ENCODE peak calls at places on chromosomes 11 and 22, in six cellular contexts. One of them, this sample, is unnamed.

GRCh38 chr11:112523477-112523876 is 262.8 kb upstream of the PLET1 start:
- DNase-seq in kidney: no peak
- DNase-seq in thoracic aorta: peak; percentile 22
- DNase-seq in activated CD4-positive, CD25-positive, alpha-beta regulatory T cell treated with anti-CD3 and anti-CD28 coated beads, Interleukin-2, amount 50 U/mL, for 72 hours: no peak
- DNase-seq in A549: no peak
- DNase-seq in NCI-H1417: peak; percentile 89
- DNase-seq in this sample: no peak

GRCh38 chr22:38088723-38089473 is 4.9 kb upstream of the SLC16A8 start:
- DNase-seq in kidney: peak; percentile 57
- DNase-seq in thoracic aorta: no peak
- DNase-seq in activated CD4-positive, CD25-positive, alpha-beta regulatory T cell treated with anti-CD3 and anti-CD28 coated beads, Interleukin-2, amount 50 U/mL, for 72 hours: no peak
- DNase-seq in A549: no peak
- DNase-seq in NCI-H1417: no peak
- DNase-seq in this sample: no peak

GRCh38 chr22:46538816-46539163 is 1.4 kb upstream of the CELSR1 start:
- DNase-seq in kidney: no peak
- DNase-seq in thoracic aorta: no peak
- DNase-seq in activated CD4-positive, CD25-positive, alpha-beta regulatory T cell treated with anti-CD3 and anti-CD28 coated beads, Interleukin-2, amount 50 U/mL, for 72 hours: no peak
- DNase-seq in A549: no peak
- DNase-seq in NCI-H1417: no peak
- DNase-seq in this sample: no peak

GRCh38 chr11:57277845-57278720 is 41.0 kb upstream of the APLNR start:
- DNase-seq in kidney: peak; percentile 81
- DNase-seq in thoracic aorta: peak; percentile 32
- DNase-seq in activated CD4-positive, CD25-positive, alpha-beta regulatory T cell treated with anti-CD3 and anti-CD28 coated beads, Interleukin-2, amount 50 U/mL, for 72 hours: peak; percentile 34
- DNase-seq in A549: peak; percentile 81
- DNase-seq in NCI-H1417: peak; percentile 68
- DNase-seq in this sample: peak; percentile 51

GRCh38 chr11:65417702-65418430 is 4.7 kb upstream of the NEAT1 start:
- DNase-seq in kidney: peak; percentile 88
- DNase-seq in thoracic aorta: no peak
- DNase-seq in activated CD4-positive, CD25-positive, alpha-beta regulatory T cell treated with anti-CD3 and anti-CD28 coated beads, Interleukin-2, amount 50 U/mL, for 72 hours: peak; percentile 70
- DNase-seq in A549: no peak
- DNase-seq in NCI-H1417: peak; percentile 61
- DNase-seq in this sample: no peak

GRCh38 chr11:122033631-122034030 is 82.4 kb downstream of the BLID start:
- DNase-seq in kidney: no peak
- DNase-seq in thoracic aorta: no peak
- DNase-seq in activated CD4-positive, CD25-positive, alpha-beta regulatory T cell treated with anti-CD3 and anti-CD28 coated beads, Interleukin-2, amount 50 U/mL, for 72 hours: no peak
- DNase-seq in A549: no peak
- DNase-seq in NCI-H1417: no peak
- DNase-seq in this sample: no peak

GRCh38 chr22:44026066-44026629 is 2.0 kb downstream of the PARVB start:
- DNase-seq in kidney: no peak
- DNase-seq in thoracic aorta: no peak
- DNase-seq in activated CD4-positive, CD25-positive, alpha-beta regulatory T cell treated with anti-CD3 and anti-CD28 coated beads, Interleukin-2, amount 50 U/mL, for 72 hours: no peak
- DNase-seq in A549: no peak
- DNase-seq in NCI-H1417: no peak
- DNase-seq in this sample: no peak

GRCh38 chr22:28183078-28183870 is 264.2 kb upstream of the PITPNB start:
- DNase-seq in kidney: no peak
- DNase-seq in thoracic aorta: no peak
- DNase-seq in activated CD4-positive, CD25-positive, alpha-beta regulatory T cell treated with anti-CD3 and anti-CD28 coated beads, Interleukin-2, amount 50 U/mL, for 72 hours: no peak
- DNase-seq in A549: no peak
- DNase-seq in NCI-H1417: no peak
- DNase-seq in this sample: no peak

GRCh38 chr11:92206441-92206840 is 18.2 kb upstream of the FAT3 start:
- DNase-seq in kidney: no peak
- DNase-seq in thoracic aorta: no peak
- DNase-seq in activated CD4-positive, CD25-positive, alpha-beta regulatory T cell treated with anti-CD3 and anti-CD28 coated beads, Interleukin-2, amount 50 U/mL, for 72 hours: no peak
- DNase-seq in A549: no peak
- DNase-seq in NCI-H1417: no peak
- DNase-seq in this sample: no peak

GRCh38 chr11:76610371-76610770 is 60.2 kb downstream of the LRRC32 start:
- DNase-seq in kidney: no peak
- DNase-seq in thoracic aorta: no peak
- DNase-seq in activated CD4-positive, CD25-positive, alpha-beta regulatory T cell treated with anti-CD3 and anti-CD28 coated beads, Interleukin-2, amount 50 U/mL, for 72 hours: no peak
- DNase-seq in A549: no peak
- DNase-seq in NCI-H1417: no peak
- DNase-seq in this sample: no peak

GRCh38 chr11:130897262-130898182 is 18.8 kb downstream of the SNX19 start:
- DNase-seq in kidney: peak; percentile 92
- DNase-seq in thoracic aorta: peak; percentile 92
- DNase-seq in activated CD4-positive, CD25-positive, alpha-beta regulatory T cell treated with anti-CD3 and anti-CD28 coated beads, Interleukin-2, amount 50 U/mL, for 72 hours: no peak
- DNase-seq in A549: no peak
- DNase-seq in NCI-H1417: no peak
- DNase-seq in this sample: peak; percentile 99

GRCh38 chr22:37972527-37972926 is 11.8 kb downstream of the SOX10 start:
- DNase-seq in kidney: no peak
- DNase-seq in thoracic aorta: no peak
- DNase-seq in activated CD4-positive, CD25-positive, alpha-beta regulatory T cell treated with anti-CD3 and anti-CD28 coated beads, Interleukin-2, amount 50 U/mL, for 72 hours: no peak
- DNase-seq in A549: no peak
- DNase-seq in NCI-H1417: no peak
- DNase-seq in this sample: no peak

GRCh38 chr22:27715078-27715477 is 86.5 kb downstream of the MN1 start:
- DNase-seq in kidney: no peak
- DNase-seq in thoracic aorta: no peak
- DNase-seq in activated CD4-positive, CD25-positive, alpha-beta regulatory T cell treated with anti-CD3 and anti-CD28 coated beads, Interleukin-2, amount 50 U/mL, for 72 hours: no peak
- DNase-seq in A549: no peak
- DNase-seq in NCI-H1417: no peak
- DNase-seq in this sample: no peak

GRCh38 chr11:125445731-125446130 is 50.3 kb downstream of the FEZ1 start:
- DNase-seq in kidney: no peak
- DNase-seq in thoracic aorta: no peak
- DNase-seq in activated CD4-positive, CD25-positive, alpha-beta regulatory T cell treated with anti-CD3 and anti-CD28 coated beads, Interleukin-2, amount 50 U/mL, for 72 hours: no peak
- DNase-seq in A549: no peak
- DNase-seq in NCI-H1417: no peak
- DNase-seq in this sample: no peak

GRCh38 chr11:13183094-13183825 is 94.3 kb upstream of the BMAL1 start:
- DNase-seq in kidney: no peak
- DNase-seq in thoracic aorta: no peak
- DNase-seq in activated CD4-positive, CD25-positive, alpha-beta regulatory T cell treated with anti-CD3 and anti-CD28 coated beads, Interleukin-2, amount 50 U/mL, for 72 hours: no peak
- DNase-seq in A549: peak; percentile 48
- DNase-seq in NCI-H1417: peak; percentile 16
- DNase-seq in this sample: no peak

GRCh38 chr22:50729391-50730012 is 8.5 kb upstream of the ACR start:
- DNase-seq in kidney: peak; percentile 63
- DNase-seq in thoracic aorta: no peak
- DNase-seq in activated CD4-positive, CD25-positive, alpha-beta regulatory T cell treated with anti-CD3 and anti-CD28 coated beads, Interleukin-2, amount 50 U/mL, for 72 hours: peak; percentile 26
- DNase-seq in A549: no peak
- DNase-seq in NCI-H1417: peak; percentile 58
- DNase-seq in this sample: no peak

GRCh38 chr22:41976961-41977566 is 7.8 kb downstream of the SEPTIN3 start:
- DNase-seq in kidney: no peak
- DNase-seq in thoracic aorta: no peak
- DNase-seq in activated CD4-positive, CD25-positive, alpha-beta regulatory T cell treated with anti-CD3 and anti-CD28 coated beads, Interleukin-2, amount 50 U/mL, for 72 hours: no peak
- DNase-seq in A549: no peak
- DNase-seq in NCI-H1417: peak; percentile 38
- DNase-seq in this sample: no peak

GRCh38 chr22:27347951-27348350 is 453.6 kb downstream of the MN1 start:
- DNase-seq in kidney: no peak
- DNase-seq in thoracic aorta: no peak
- DNase-seq in activated CD4-positive, CD25-positive, alpha-beta regulatory T cell treated with anti-CD3 and anti-CD28 coated beads, Interleukin-2, amount 50 U/mL, for 72 hours: no peak
- DNase-seq in A549: no peak
- DNase-seq in NCI-H1417: no peak
- DNase-seq in this sample: peak; percentile 90

GRCh38 chr22:48740731-48741405 is 1086.8 kb downstream of the BRD1 start:
- DNase-seq in kidney: peak; percentile 60
- DNase-seq in thoracic aorta: no peak
- DNase-seq in activated CD4-positive, CD25-positive, alpha-beta regulatory T cell treated with anti-CD3 and anti-CD28 coated beads, Interleukin-2, amount 50 U/mL, for 72 hours: peak; percentile 5
- DNase-seq in A549: no peak
- DNase-seq in NCI-H1417: no peak
- DNase-seq in this sample: no peak

GRCh38 chr11:64694821-64695365 is 28.1 kb downstream of the NRXN2 start:
- DNase-seq in kidney: no peak
- DNase-seq in thoracic aorta: no peak
- DNase-seq in activated CD4-positive, CD25-positive, alpha-beta regulatory T cell treated with anti-CD3 and anti-CD28 coated beads, Interleukin-2, amount 50 U/mL, for 72 hours: no peak
- DNase-seq in A549: no peak
- DNase-seq in NCI-H1417: peak; percentile 76
- DNase-seq in this sample: no peak

GRCh38 chr11:57480409-57481137 is 20.2 kb downstream of the RTN4RL2 start:
- DNase-seq in kidney: peak; percentile 86
- DNase-seq in thoracic aorta: no peak
- DNase-seq in activated CD4-positive, CD25-positive, alpha-beta regulatory T cell treated with anti-CD3 and anti-CD28 coated beads, Interleukin-2, amount 50 U/mL, for 72 hours: peak; percentile 71
- DNase-seq in A549: peak; percentile 91
- DNase-seq in NCI-H1417: peak; percentile 30
- DNase-seq in this sample: no peak

This sample was measured in retinal pigment epithelial cell.